ENCODE peak calls at places on chromosomes 13 and 19, in six cellular contexts. T is SK-N-SH, K is H1, Y is HepG2, Z is K562, Q is GM12878. C is an unnamed sample.

GRCh38 chr13:42490676-42491075 is 83.3 kb upstream of the TNFSF11 start:
- DNase-seq in Z (no peak), K (no peak), Q (no peak), Y (no peak), T (no peak), C (no peak)

GRCh38 chr13:46668906-46669525 is 116.0 kb downstream of the LRCH1 start:
- DNase-seq in T (no peak), Y (no peak), K (no peak), Q (no peak), Z (no peak), C (no peak)

GRCh38 chr19:17506745-17507144 is 4.7 kb upstream of the PGLS start:
- DNase-seq in Y (no peak), T (no peak), K (no peak), Q (no peak), Z (no peak), C (no peak)

GRCh38 chr13:87779451-87779850 is 108.3 kb downstream of the SLITRK5 start:
- DNase-seq in Z (no peak), Q (no peak), T (no peak), K (no peak), Y (no peak), C (no peak)

GRCh38 chr19:33463194-33463593 is 58.4 kb downstream of the PEPD start:
- DNase-seq in T (no peak), Z (no peak), Q (no peak), Y (no peak), K (no peak), C (no peak)

GRCh38 chr19:35216833-35217707 is 11.5 kb downstream of the FAM187B start:
- DNase-seq in Z (peak; percentile 57), T (no peak), Q (no peak), K (no peak), Y (no peak), C (no peak)

GRCh38 chr13:110885516-110885915 is 29.4 kb downstream of the ANKRD10 start:
- DNase-seq in Y (no peak), K (no peak), Z (no peak), T (no peak), Q (no peak), C (no peak)

GRCh38 chr19:341386-342127 is 3.0 kb downstream of the MIER2 start:
- DNase-seq in Z (no peak), T (no peak), K (no peak), Q (no peak), Y (peak; percentile 33), C (no peak)

GRCh38 chr13:101025519-101025918 is 350.9 kb upstream of the TMTC4 start:
- DNase-seq in Q (no peak), Y (no peak), T (no peak), Z (no peak), K (no peak), C (no peak)

GRCh38 chr13:113502686-113503085 is 12.2 kb upstream of the DCUN1D2 start:
- DNase-seq in Z (no peak), T (no peak), Q (no peak), Y (no peak), K (no peak), C (no peak)

GRCh38 chr13:87671824-87672603 is 843 bp downstream of the SLITRK5 start:
- DNase-seq in K (peak; percentile 73), T (peak; percentile 59), Z (no peak), Y (no peak), Q (no peak), C (no peak)

GRCh38 chr13:75514080-75515040 is 23.3 kb downstream of the COMMD6 start:
- DNase-seq in Q (no peak), Y (no peak), K (no peak), Z (no peak), T (no peak), C (no peak)

GRCh38 chr19:20388826-20389225 is 176.8 kb downstream of the ZNF737 start:
- DNase-seq in T (no peak), Z (no peak), Y (no peak), K (no peak), Q (no peak), C (no peak)

GRCh38 chr13:53301449-53301848 is 272.8 kb downstream of the OLFM4 start:
- DNase-seq in T (no peak), Q (no peak), K (no peak), Z (no peak), Y (no peak), C (no peak)

GRCh38 chr19:8257052-8257443 is 47.9 kb downstream of the CERS4 start:
- DNase-seq in Y (no peak), K (peak; percentile 65), Q (no peak), T (no peak), Z (peak; percentile 91), C (no peak)

GRCh38 chr13:34458756-34459462 is 483.2 kb upstream of the NBEA start:
- DNase-seq in K (no peak), Y (no peak), Z (no peak), T (no peak), Q (no peak), C (no peak)

GRCh38 chr13:92769064-92769463 is 457.5 kb upstream of the GPC6 start:
- DNase-seq in Z (no peak), Y (no peak), T (no peak), K (no peak), Q (no peak), C (no peak)

GRCh38 chr13:110352735-110353134 is 45.7 kb downstream of the COL4A2 start:
- DNase-seq in K (peak; percentile 85), Z (peak; percentile 4), Q (no peak), Y (no peak), T (no peak), C (no peak)

GRCh38 chr13:44768233-44768632 is 192.1 kb upstream of the TSC22D1 start:
- DNase-seq in T (no peak), Q (peak; percentile 28), Z (no peak), K (no peak), Y (no peak), C (no peak)

GRCh38 chr19:20247016-20247683 is 80.1 kb downstream of the ZNF486 start:
- DNase-seq in T (peak; percentile 62), K (peak; percentile 72), Y (no peak), Z (no peak), Q (no peak), C (peak; percentile 6)

GRCh38 chr13:104779311-104779710 is 1713.1 kb upstream of the SLC10A2 start:
- DNase-seq in T (no peak), Z (no peak), K (no peak), Y (no peak), Q (no peak), C (no peak)

GRCh38 chr19:52646571-52647222 is 8.5 kb upstream of the ZNF83 start:
- DNase-seq in Y (no peak), Z (peak; percentile 46), T (no peak), K (no peak), Q (no peak), C (peak; percentile 43)

DNA sequence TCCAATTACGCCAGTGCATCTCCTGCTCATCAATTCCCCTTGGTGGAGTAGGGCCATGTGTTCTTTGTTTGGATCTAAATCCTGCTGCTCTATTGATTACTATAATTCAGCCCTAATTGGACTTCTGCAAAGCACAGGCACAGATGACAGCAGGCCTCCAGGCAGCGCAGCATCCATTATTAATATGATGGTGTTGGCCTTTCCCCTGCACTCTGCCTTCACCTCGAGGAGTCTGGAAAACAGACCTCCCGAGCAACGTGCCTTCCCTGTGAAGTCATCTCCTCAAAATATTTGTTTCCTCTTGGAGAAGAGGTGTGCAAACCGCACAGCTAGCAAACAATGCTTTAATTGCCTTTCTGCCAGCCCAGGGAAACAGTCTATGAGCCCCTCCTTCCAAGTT is 92.5 kb downstream of the UQCRFS1 start:
- DNase-seq in Y (no peak), K (no peak), Q (no peak), T (no peak), Z (no peak), C (no peak)
- TF ChIP-seq GABPA in Y (no peak), K (no peak), Q (no peak), T (no peak), Z (no peak), C (no peak)

DNA sequence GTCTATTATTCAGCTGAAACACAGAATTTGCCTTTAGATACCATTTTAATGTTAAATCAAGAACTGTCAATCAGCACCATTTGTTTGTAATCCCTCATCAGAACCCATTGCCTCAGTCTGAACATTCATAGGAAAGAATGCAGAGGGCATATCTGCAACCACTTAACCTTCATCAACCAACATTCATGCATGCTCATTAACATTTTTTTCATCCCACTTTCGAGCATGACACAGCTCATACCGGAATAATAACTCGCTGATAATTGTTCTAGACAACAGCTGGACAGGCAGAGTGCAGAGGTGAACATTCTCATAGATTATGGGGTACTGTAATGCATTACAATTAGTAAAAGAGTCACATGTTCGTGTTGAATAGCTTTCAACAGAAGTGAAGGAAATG is 216.8 kb downstream of the DIAPH3 start:
- DNase-seq in Y (no peak), Z (no peak), K (no peak), T (no peak), Q (no peak), C (no peak)
- TF ChIP-seq GABPA in Y (no peak), Z (no peak), K (no peak), T (no peak), Q (no peak), C (no peak)

DNA sequence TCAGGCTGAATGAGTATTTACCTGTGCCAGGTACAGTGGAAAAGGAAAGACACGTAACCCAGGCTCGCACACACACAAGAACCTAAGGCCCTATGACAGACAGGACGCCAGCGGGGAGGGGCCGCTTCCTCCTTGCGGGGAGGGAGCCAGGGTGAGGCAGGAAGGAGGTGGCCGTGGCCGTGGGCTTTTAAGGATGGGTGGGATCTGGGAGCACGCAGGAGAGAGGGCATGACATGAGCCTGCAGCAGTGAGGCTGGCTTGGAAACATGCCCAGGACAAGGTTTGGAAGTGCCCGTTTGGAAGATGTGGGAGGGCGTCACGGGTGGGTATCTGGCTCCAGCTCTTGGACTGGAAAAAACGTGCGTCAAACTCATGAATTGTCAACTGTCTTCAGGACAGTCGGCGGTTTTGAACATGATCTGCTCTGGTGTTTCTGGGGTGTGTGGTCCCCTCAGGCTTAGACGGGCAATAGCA is 20.1 kb downstream of the SH3GL1 start:
- DNase-seq in Z (no peak), K (no peak), T (peak; percentile 29), Y (no peak), Q (no peak), C (no peak)
- TF ChIP-seq GABPA in Z (no peak), K (no peak), T (no peak), Y (no peak), Q (no peak), C (no peak)

GRCh38 chr19:2631213-2631821 is 71.2 kb downstream of the GNG7 start:
- DNase-seq in K (no peak), T (no peak), Z (peak; percentile 21), Y (no peak), Q (no peak), C (peak; percentile 63)
- TF ChIP-seq GABPA in K (no peak), T (no peak), Z (peak; percentile 67), Y (peak; percentile 57), Q (no peak), C (no peak)

GRCh38 chr19:49133621-49134454 is 14.5 kb downstream of the PPFIA3 start:
- DNase-seq in Y (no peak), Z (peak; percentile 81), K (peak; percentile 90), Q (no peak), T (peak; percentile 78), C (no peak)
- TF ChIP-seq GABPA in Y (no peak), Z (no peak), K (no peak), Q (no peak), T (no peak), C (no peak)

GRCh38 chr19:10881403-10882107 is 10.2 kb downstream of the CARM1 start:
- DNase-seq in T (peak; percentile 45), Q (no peak), K (no peak), Y (no peak), Z (peak; percentile 72), C (no peak)
- TF ChIP-seq GABPA in T (no peak), Q (no peak), K (no peak), Y (no peak), Z (no peak), C (no peak)